ENCODE peak calls at places on chromosomes 3 and 15, in six cellular contexts. B is transverse colon, Y is H1, U is tibial nerve, Z is ovary, K is A549. I is an unnamed sample. For H3K4me1, the result is how much of the 10 kb centered on the place peaks cover.

GRCh38 chr3:158094917-158095301 is 11.3 kb downstream of the SHOX2 start:
- DNase-seq in Z (no peak), U (no peak), Y (no peak), B (no peak), K (no peak), I (no peak)

GRCh38 chr3:18740631-18741583 is 315.8 kb upstream of the SATB1 start:
- DNase-seq in B (peak), Y (no peak), Z (no peak), U (no peak), K (no peak), I (no peak)

GRCh38 chr3:12591997-12592715 is 35.3 kb downstream of the MKRN2 start:
- DNase-seq in Y (no peak), Z (no peak), B (no peak), K (no peak), U (no peak), I (no peak)

GRCh38 chr3:195847061-195847950 is 35.6 kb upstream of the MUC4 start:
- DNase-seq in Z (no peak), K (peak), U (no peak), B (peak), Y (no peak), I (no peak)

GRCh38 chr3:45987368-45988099 is 8.1 kb downstream of the FYCO1 start:
- DNase-seq in Y (no peak), K (no peak), B (no peak), Z (peak), U (peak), I (no peak)

GRCh38 chr3:170356596-170357175 is 829 bp upstream of the SKIL start:
- DNase-seq in U (peak), Y (peak), Z (peak), B (peak), K (peak), I (peak)

GRCh38 chr3:49757197-49757596 is 29.1 kb downstream of the IP6K1 start:
- DNase-seq in Z (no peak), U (no peak), Y (no peak), K (no peak), B (no peak), I (no peak)

GRCh38 chr3:104742044-104742443 is 624.7 kb upstream of the ALCAM start:
- DNase-seq in U (no peak), Z (no peak), Y (no peak), K (no peak), B (no peak), I (no peak)

GRCh38 chr3:178100881-178101280 is 435.4 kb upstream of the KCNMB2 start:
- DNase-seq in B (no peak), Z (no peak), K (no peak), U (no peak), Y (no peak), I (no peak)

GRCh38 chr3:75329713-75330112 is 334.4 kb upstream of the FRG2C start:
- DNase-seq in K (no peak), Z (no peak), U (no peak), Y (no peak), B (no peak), I (no peak)

GRCh38 chr15:53910852-53911251 is 67.4 kb upstream of the UNC13C start:
- DNase-seq in K (no peak), Z (no peak), B (no peak), U (no peak), Y (no peak), I (no peak)

GRCh38 chr3:19961960-19962359 is 15.1 kb downstream of the RAB5A start:
- DNase-seq in K (no peak), B (no peak), U (no peak), Y (no peak), Z (no peak), I (no peak)

GRCh38 chr15:63048986-63049665 is 6.6 kb downstream of the TPM1 start:
- DNase-seq in Z (peak), Y (peak), B (peak), U (no peak), K (peak), I (no peak)

GRCh38 chr15:29242466-29243242 is 27.0 kb downstream of the NSMCE3 start:
- DNase-seq in K (no peak), Z (no peak), U (no peak), Y (no peak), B (no peak), I (no peak)

GRCh38 chr3:172629470-172629869 is 81.4 kb downstream of the NCEH1 start:
- DNase-seq in Z (no peak), U (no peak), B (no peak), Y (no peak), K (no peak), I (no peak)

GRCh38 chr15:69997701-69998273 is 99.9 kb downstream of the TLE3 start:
- DNase-seq in U (no peak), K (peak), Z (no peak), Y (no peak), B (peak), I (no peak)

GRCh38 chr3:37855363-37855970 is 6.2 kb upstream of the CTDSPL start:
- DNase-seq in Z (peak), K (peak), B (peak), Y (peak), U (peak), I (peak)

GRCh38 chr3:10554236-10554611 is 48.8 kb upstream of the ATP2B2 start:
- DNase-seq in U (no peak), B (no peak), Z (no peak), Y (no peak), K (no peak), I (no peak)

GRCh38 chr3:44058022-44058867 is 183.4 kb upstream of the TOPAZ1 start:
- DNase-seq in U (no peak), B (peak), K (no peak), Z (no peak), Y (no peak), I (no peak)

GRCh38 chr3:114634635-114635034 is 340.8 kb downstream of the TIGIT start:
- DNase-seq in B (no peak), Y (no peak), Z (no peak), U (no peak), K (no peak), I (no peak)

GRCh38 chr3:156575661-156576450 is 20.9 kb upstream of the SSR3 start:
- DNase-seq in Z (no peak), Y (no peak), B (no peak), U (no peak), K (no peak), I (no peak)

GRCh38 chr15:55917881-55918296 is 75.5 kb downstream of the NEDD4 start:
- DNase-seq in Z (no peak), U (no peak), K (peak), Y (no peak), B (peak), I (no peak)

DNA sequence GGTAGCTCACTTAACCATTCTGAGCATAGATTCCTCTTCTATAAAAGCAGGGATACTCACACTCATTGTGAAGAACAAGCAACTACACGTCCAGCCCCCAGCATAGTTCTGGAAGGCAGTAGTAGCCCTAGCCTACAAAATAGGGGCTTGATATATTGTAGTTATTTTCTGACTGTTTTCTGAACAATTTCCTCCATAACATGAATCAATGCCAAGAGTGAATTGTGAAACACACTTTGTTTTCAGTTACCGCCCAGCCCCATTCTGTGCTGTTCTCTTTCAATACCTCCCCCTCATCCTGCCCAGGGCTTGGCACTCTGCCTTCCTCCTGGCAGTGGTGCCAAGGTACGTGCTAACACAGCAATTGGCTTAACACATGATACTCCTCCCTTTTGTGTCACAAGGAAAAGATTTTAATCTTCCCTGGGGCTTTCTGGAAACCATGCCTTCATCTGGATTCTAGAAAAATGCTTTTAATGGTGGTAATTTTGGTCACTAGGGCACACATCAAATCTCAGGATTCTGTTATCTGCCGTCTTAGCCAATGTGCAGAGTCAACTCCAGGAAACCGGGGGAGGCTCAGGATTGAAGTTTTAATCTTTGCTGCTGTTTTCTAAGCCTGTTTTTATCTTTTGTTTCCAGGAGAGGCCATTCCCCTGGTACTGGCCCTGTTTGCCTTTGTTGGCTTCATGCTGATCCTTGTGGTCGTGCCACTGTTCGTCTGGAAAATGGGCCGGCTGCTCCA is 37.2 kb downstream of the IL20RB start:
- DNase-seq in U (peak), Z (peak), B (peak), Y (no peak), K (peak), I (peak)
- TF ChIP-seq EP300 in U (peak), Z (no peak), B (peak), Y (no peak), K (no peak), I (no peak)

GRCh38 chr3:125165189-125165947 is 47.2 kb downstream of the SLC12A8 start:
- DNase-seq in U (no peak), Y (peak), K (peak), Z (no peak), B (no peak), I (no peak)

GRCh38 chr3:125165948-125166553 is 46.5 kb downstream of the SLC12A8 start:
- DNase-seq in Z (no peak), K (no peak), B (no peak), U (no peak), Y (no peak), I (no peak)

GRCh38 chr3:125166581-125166980 is 46.0 kb downstream of the SLC12A8 start:
- DNase-seq in K (no peak), Y (no peak), B (no peak), U (no peak), Z (no peak), I (no peak)

GRCh38 chr3:125161607-125162219 is 50.8 kb downstream of the SLC12A8 start:
- DNase-seq in Z (no peak), U (no peak), K (no peak), Y (no peak), B (no peak), I (no peak)

DNA sequence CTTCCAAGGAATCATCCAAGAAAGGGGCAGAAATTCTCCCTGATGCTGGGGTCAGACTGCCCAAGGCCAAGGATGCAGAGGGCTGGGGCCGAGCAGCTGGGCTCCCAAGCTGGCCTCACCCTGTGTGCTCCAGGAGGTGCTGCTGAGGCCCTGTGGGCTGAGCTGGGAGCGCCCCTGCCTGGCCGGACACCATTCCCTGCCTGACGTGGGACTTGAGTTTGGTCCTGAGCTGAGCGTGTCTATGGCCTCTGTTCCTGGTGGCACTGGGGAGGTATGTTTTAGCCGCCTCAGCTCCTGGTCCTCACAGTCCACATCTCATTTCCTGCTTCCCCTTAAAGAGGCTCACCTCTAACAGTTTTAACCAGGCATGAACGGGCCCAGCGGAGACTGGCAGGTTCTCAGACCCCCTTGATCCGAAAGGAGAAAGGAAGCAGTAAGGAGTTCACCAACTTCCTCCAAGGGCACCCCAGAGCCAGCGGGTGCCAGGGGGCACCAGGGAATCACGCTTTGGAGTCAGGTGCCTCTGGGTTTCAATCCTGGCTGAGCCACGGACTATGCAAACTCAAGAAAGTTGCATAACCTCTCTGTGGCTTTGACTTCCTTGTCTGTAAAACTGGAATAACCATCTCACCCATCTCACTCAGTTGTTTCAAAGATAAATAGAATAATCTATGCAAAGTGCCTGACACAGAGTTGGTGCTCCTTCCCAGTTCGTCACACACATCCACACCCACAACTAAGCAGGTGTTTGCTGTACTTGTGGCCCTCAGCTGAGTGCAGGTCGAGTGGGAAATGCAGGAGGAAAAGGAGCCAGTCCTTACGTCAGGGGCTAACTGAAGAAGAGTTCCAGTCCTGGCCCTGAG is 48.6 kb downstream of the SLC12A8 start:
- DNase-seq in U (no peak), K (peak), B (peak), Y (no peak), Z (no peak), I (no peak)
- TF ChIP-seq CTCF in U (no peak), K (peak), B (no peak), Y (peak), Z (no peak), I (no peak)

GRCh38 chr3:134799393-134799792 is 4.3 kb downstream of the EPHB1 start:
- DNase-seq in Z (no peak), K (no peak), Y (peak), B (no peak), U (no peak), I (no peak)
- H3K4me1 ChIP-seq in Z (under half), K (under half), Y (under half), B (under half), U (under half), I (under half)

GRCh38 chr3:58526124-58526957 is 10.6 kb downstream of the ACOX2 start:
- DNase-seq in U (no peak), K (peak), B (no peak), Y (no peak), Z (no peak), I (no peak)
- TF ChIP-seq EP300 in U (no peak), K (no peak), B (no peak), Y (no peak), Z (no peak), I (no peak)

I was measured in suprapubic skin.